ENCODE peak calls at places on chromosomes 13 and 19, in five cellular contexts. A, N, B, Z and V are unnamed samples.

GRCh38 chr19:45173816-45174215 is 4.2 kb downstream of the TRAPPC6A start:
- DNase-seq in Z (peak), B (no peak), A (no peak), N (no peak), V (no peak)

GRCh38 chr13:29562762-29563161 is 32.7 kb downstream of the SLC7A1 start:
- DNase-seq in Z (no peak), A (no peak), N (no peak), B (no peak), V (no peak)

GRCh38 chr13:84896128-84896527 is 903.1 kb downstream of the SLITRK6 start:
- DNase-seq in A (peak), B (peak), N (no peak), Z (peak), V (no peak)

GRCh38 chr13:32471187-32471922 is 43.4 kb upstream of the N4BP2L1 start:
- DNase-seq in B (no peak), A (no peak), Z (no peak), N (no peak), V (no peak)

GRCh38 chr19:41223431-41224234 is 4.6 kb downstream of the AXL start:
- DNase-seq in B (peak), A (no peak), N (no peak), Z (peak), V (no peak)

GRCh38 chr19:5090780-5091575 is 122.1 kb downstream of the KDM4B start:
- DNase-seq in N (no peak), Z (peak), B (no peak), A (no peak), V (no peak)

GRCh38 chr19:4717191-4717965 is 6.3 kb downstream of the DPP9 start:
- DNase-seq in B (peak), Z (no peak), N (no peak), A (no peak), V (no peak)

GRCh38 chr13:29924482-29924884 is 74.1 kb upstream of the UBL3 start:
- DNase-seq in N (no peak), A (no peak), Z (peak), B (peak), V (no peak)

GRCh38 chr13:114124921-114125320 is 7.5 kb downstream of the RASA3 start:
- DNase-seq in A (peak), Z (no peak), B (peak), N (no peak), V (peak)

GRCh38 chr19:54203151-54203611 is 2.5 kb downstream of the RPS9 start:
- DNase-seq in A (no peak), Z (no peak), B (no peak), N (no peak), V (no peak)

GRCh38 chr13:114120486-114121430 is 11.7 kb downstream of the RASA3 start:
- DNase-seq in Z (no peak), A (no peak), N (no peak), B (no peak), V (no peak)

GRCh38 chr19:19544257-19545127 is 6.4 kb downstream of the CILP2 start:
- DNase-seq in N (no peak), Z (no peak), A (no peak), B (no peak), V (no peak)

GRCh38 chr13:106467406-106468122 is 67.9 kb downstream of the EFNB2 start:
- DNase-seq in N (no peak), A (no peak), Z (no peak), B (no peak), V (no peak)

GRCh38 chr19:12052571-12053169 is at the start of gene ZNF878:
- DNase-seq in A (peak), N (no peak), Z (no peak), B (no peak), V (peak)

GRCh38 chr13:85074543-85075313 is 724.5 kb downstream of the SLITRK6 start:
- DNase-seq in Z (no peak), A (no peak), B (peak), N (no peak), V (no peak)

GRCh38 chr13:82636119-82636518 is 1246.2 kb downstream of the SLITRK1 start:
- DNase-seq in A (no peak), B (peak), N (no peak), Z (peak), V (no peak)

GRCh38 chr13:105814219-105814901 is 721.1 kb downstream of the EFNB2 start:
- DNase-seq in Z (no peak), B (peak), A (no peak), N (no peak), V (no peak)